ENCODE peak calls at places on chromosomes 7 and 10, in six cellular contexts. X is HepG2, I is GM12891, S is GM12878, R is K562, Y is H1. Z is an unnamed sample.

GRCh38 chr7:44973610-44974401 is 5.0 kb downstream of the MYO1G start:
- DNase-seq in X (peak), Y (no peak), S (no peak), R (peak), I (no peak), Z (no peak)

GRCh38 chr10:74923556-74923955 is 97.2 kb downstream of the KAT6B start:
- DNase-seq in X (no peak), S (no peak), R (no peak), I (no peak), Y (no peak), Z (no peak)

GRCh38 chr7:25384820-25385560 is 156.7 kb upstream of the NPVF start:
- DNase-seq in R (no peak), I (no peak), Y (no peak), X (no peak), S (no peak), Z (no peak)

GRCh38 chr7:31003097-31003496 is 39.3 kb downstream of the GHRHR start:
- DNase-seq in S (no peak), R (no peak), X (no peak), Y (no peak), I (no peak), Z (no peak)

GRCh38 chr10:7794627-7795026 is 6.7 kb downstream of the ATP5F1C start:
- DNase-seq in S (no peak), I (no peak), X (no peak), R (no peak), Y (no peak), Z (no peak)

GRCh38 chr7:106061301-106061979 is 50.7 kb downstream of the SYPL1 start:
- DNase-seq in I (no peak), Y (no peak), X (no peak), R (no peak), S (no peak), Z (no peak)

GRCh38 chr7:48643420-48644013 is 280.8 kb upstream of the CDC14C start:
- DNase-seq in S (no peak), I (no peak), Y (no peak), R (no peak), X (no peak), Z (no peak)

GRCh38 chr10:79153753-79154152 is 85.0 kb downstream of the ZMIZ1 start:
- DNase-seq in S (no peak), I (no peak), X (no peak), R (no peak), Y (no peak), Z (no peak)

GRCh38 chr10:86368987-86369386 is 2.4 kb upstream of the GRID1 start:
- DNase-seq in I (no peak), R (no peak), S (no peak), Y (no peak), X (no peak), Z (no peak)

GRCh38 chr10:68135922-68136718 is 26.8 kb downstream of the MYPN start:
- DNase-seq in R (no peak), X (no peak), I (no peak), S (no peak), Y (no peak), Z (no peak)

GRCh38 chr7:19610194-19610943 is 98.5 kb downstream of the POLR1F start:
- DNase-seq in R (no peak), S (no peak), Y (no peak), X (no peak), I (no peak), Z (no peak)

GRCh38 chr7:125136755-125137547 is 207.3 kb upstream of the POT1 start:
- DNase-seq in X (no peak), Y (no peak), R (no peak), I (no peak), S (no peak), Z (no peak)

GRCh38 chr10:103593022-103593570 is 99.6 kb downstream of the NEURL1 start:
- DNase-seq in S (no peak), R (no peak), Y (no peak), X (no peak), I (no peak), Z (no peak)

GRCh38 chr7:112708236-112708635 is 82.0 kb downstream of the TMEM168 start:
- DNase-seq in R (peak), X (peak), S (no peak), I (no peak), Y (no peak), Z (no peak)

GRCh38 chr10:105843786-105844560 is 1202.9 kb downstream of the SORCS3 start:
- DNase-seq in S (peak), R (no peak), X (no peak), Y (no peak), I (no peak), Z (no peak)

GRCh38 chr10:122173337-122173736 is 97.8 kb upstream of the BTBD16 start:
- DNase-seq in I (no peak), Y (no peak), X (no peak), S (no peak), R (no peak), Z (no peak)

GRCh38 chr7:25926009-25926408 is 226.0 kb upstream of the NFE2L3 start:
- DNase-seq in Y (no peak), X (peak), I (no peak), S (no peak), R (no peak), Z (no peak)

GRCh38 chr7:152148706-152149105 is 123.2 kb downstream of the GALNT11 start:
- DNase-seq in R (no peak), X (no peak), S (no peak), Y (no peak), I (no peak), Z (no peak)

GRCh38 chr7:148994576-148994975 is 33.7 kb downstream of the PDIA4 start:
- DNase-seq in X (no peak), Y (no peak), S (no peak), I (no peak), R (no peak), Z (no peak)

GRCh38 chr7:43725251-43725650 is 4.1 kb downstream of the COA1 start:
- DNase-seq in I (no peak), S (no peak), Y (no peak), X (no peak), R (no peak), Z (no peak)

GRCh38 chr7:121752706-121753105 is 120.3 kb upstream of the PTPRZ1 start:
- DNase-seq in X (peak), I (no peak), R (no peak), Y (no peak), S (no peak), Z (no peak)
- TF ChIP-seq TAF1 in X (no peak), I (no peak), R (no peak), Y (no peak), S (no peak), Z (no peak)

GRCh38 chr10:931326-932318 is at the start of gene LARP4B:
- DNase-seq in Y (peak), X (peak), R (peak), S (peak), I (peak), Z (peak)
- TF ChIP-seq POLR2A in Y (peak), X (peak), R (peak), S (peak), I (peak), Z (peak)

DNA sequence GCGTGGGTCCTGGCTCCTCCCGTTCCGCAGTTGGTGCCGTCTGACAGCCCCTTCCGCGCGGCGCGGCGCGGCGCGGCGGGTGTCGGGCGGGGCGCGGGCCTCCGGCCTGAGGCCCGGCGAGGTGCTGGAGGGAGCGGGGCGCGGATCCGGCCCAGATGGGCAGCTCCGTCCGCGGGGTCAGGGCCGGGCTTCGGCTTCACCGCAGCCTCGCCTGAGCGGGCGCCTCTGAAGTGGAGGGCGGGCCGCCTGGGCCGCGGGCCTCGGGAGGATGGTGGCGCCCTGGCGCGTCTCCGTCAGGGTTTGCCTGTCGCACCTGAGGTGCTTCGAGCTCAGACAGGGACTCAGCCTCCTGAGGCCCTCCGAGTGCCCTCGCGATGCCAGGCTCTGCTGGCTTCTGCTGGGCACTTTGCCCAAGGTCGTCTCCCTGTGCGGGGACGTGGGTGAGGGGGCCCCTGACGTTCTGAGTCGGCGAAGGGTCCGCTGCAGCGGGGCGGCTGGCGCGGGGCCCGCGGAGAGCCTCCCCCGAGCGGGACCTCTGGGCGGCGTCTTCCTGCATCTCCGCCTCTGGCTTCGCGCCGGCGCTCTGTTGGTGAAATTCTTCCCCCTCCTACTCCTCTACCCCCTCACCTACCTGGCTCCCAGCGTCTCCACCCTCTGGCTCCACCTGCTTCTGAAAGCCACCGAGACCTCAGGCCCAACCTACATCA is 471 bp downstream of the ADCK2 start:
- DNase-seq in Y (peak), R (peak), I (peak), X (no peak), S (no peak), Z (peak)
- TF ChIP-seq TAF1 in Y (peak), R (no peak), I (no peak), X (no peak), S (no peak), Z (no peak)

DNA sequence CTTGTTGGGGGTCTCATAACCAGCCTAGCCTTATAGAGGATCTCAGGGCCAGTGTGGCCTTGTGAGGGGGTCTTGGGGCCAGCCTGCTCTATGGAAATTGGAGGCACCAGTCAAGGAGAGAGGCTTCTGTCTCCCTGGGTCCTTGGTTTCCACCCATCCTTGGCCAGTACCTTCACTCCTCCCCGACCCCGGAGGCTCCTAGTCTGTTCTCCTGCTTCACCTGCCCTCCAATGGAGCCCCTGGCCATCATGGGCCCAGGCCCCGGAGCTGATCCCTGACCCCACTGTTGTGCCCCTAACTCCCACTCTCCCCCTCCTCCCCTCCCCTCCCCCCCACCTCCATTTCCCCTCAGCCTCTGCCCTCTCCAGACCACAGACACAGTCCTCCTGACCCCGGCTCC is 29.7 kb downstream of the RASGEF1A start:
- DNase-seq in S (no peak), R (no peak), X (no peak), Y (no peak), I (no peak), Z (no peak)
- TF ChIP-seq POLR2A in S (no peak), R (no peak), X (no peak), Y (no peak), I (no peak), Z (no peak)

DNA sequence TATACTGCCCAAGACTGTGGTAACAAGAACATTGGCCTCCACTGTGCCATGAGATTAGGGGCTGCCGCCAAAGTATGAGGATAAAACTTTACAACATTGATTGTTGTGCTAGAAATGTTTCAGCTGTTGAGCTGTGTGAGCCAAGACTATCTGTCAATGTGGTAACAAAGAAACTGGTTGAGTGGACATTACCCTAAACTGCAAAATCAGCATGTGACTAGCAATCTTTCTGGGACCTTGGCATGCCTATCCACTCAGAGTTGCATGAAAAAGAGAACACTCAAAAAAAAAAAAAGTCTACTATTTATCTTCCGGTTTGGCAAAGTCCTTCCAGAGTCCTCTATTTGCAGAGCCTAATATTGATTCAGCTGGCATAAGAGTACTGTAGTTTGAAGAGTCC is 605.6 kb upstream of the CNTNAP2 start:
- DNase-seq in S (no peak), R (no peak), X (no peak), I (no peak), Y (no peak), Z (no peak)
- TF ChIP-seq TAF1 in S (no peak), R (no peak), X (no peak), I (no peak), Y (no peak), Z (no peak)